ENCODE peak calls at places on chromosome 1, in seven cellular contexts. Y is K562; C is BE2C; W is left ventricle myocardium inferior; M is IMR-90; F is uterus; X is effector memory CD4-positive, alpha-beta T cell. P is an unnamed sample. For H3K27me3, the result is how much of the 10 kb centered on the place peaks cover.

GRCh38 chr1:14598007-14598497 is 433 bp upstream of the KAZN start:
- DNase-seq in W (no peak), C (peak), M (no peak), X (no peak), Y (no peak), F (no peak), P (no peak)

GRCh38 chr1:2021550-2021949 is 2.4 kb downstream of the GABRD start:
- DNase-seq in F (no peak), C (no peak), Y (no peak), M (no peak), W (no peak), X (no peak), P (no peak)

GRCh38 chr1:219430419-219430818 is 182.5 kb downstream of the ZC3H11B start:
- DNase-seq in M (no peak), F (no peak), X (no peak), C (no peak), Y (no peak), W (no peak), P (no peak)

GRCh38 chr1:237041461-237041794 is 556 bp upstream of the RYR2 start:
- DNase-seq in W (no peak), Y (no peak), M (no peak), F (no peak), X (no peak), C (no peak), P (no peak)

GRCh38 chr1:55970711-55971110 is 608.7 kb downstream of the PLPP3 start:
- DNase-seq in W (no peak), X (no peak), C (no peak), F (no peak), Y (no peak), M (peak), P (no peak)

GRCh38 chr1:94418664-94419655 is 771 bp downstream of the ABCD3 start:
- DNase-seq in M (peak), X (no peak), Y (peak), F (peak), W (peak), C (peak), P (peak)

GRCh38 chr1:85200367-85200869 is 398 bp downstream of the SYDE2 start:
- DNase-seq in M (no peak), X (peak), Y (peak), F (peak), C (peak), W (no peak), P (peak)

GRCh38 chr1:64965239-64966157 is 851 bp downstream of the JAK1 start:
- DNase-seq in M (peak), X (peak), F (peak), C (peak), Y (peak), W (peak), P (peak)

GRCh38 chr1:70146488-70146887 is 58.9 kb downstream of the LRRC40 start:
- DNase-seq in W (no peak), M (peak), F (no peak), Y (no peak), C (no peak), X (no peak), P (no peak)

GRCh38 chr1:227889863-227890405 is 57.8 kb downstream of the WNT9A start:
- DNase-seq in C (no peak), Y (no peak), W (no peak), X (no peak), F (no peak), M (no peak), P (peak)

GRCh38 chr1:46653405-46653853 is 14.7 kb downstream of the ATPAF1 start:
- DNase-seq in F (no peak), W (no peak), M (peak), C (no peak), Y (no peak), X (no peak), P (no peak)

GRCh38 chr1:153100241-153100640 is 5.9 kb upstream of the SPRR2E start:
- DNase-seq in Y (no peak), M (peak), F (no peak), X (no peak), C (no peak), W (no peak), P (no peak)

GRCh38 chr1:6440198-6441126 is 15.9 kb downstream of the ESPN start:
- DNase-seq in C (peak), Y (peak), F (no peak), W (no peak), M (peak), X (peak), P (peak)
- H3K27me3 ChIP-seq in C (under half), Y (under half), F (under half), W (half or more), M (under half), X (under half), P (half or more)

GRCh38 chr1:235105051-235106043 is 23.3 kb downstream of the TOMM20 start:
- DNase-seq in Y (peak), C (no peak), X (no peak), F (no peak), W (no peak), M (peak), P (no peak)
- H3K27me3 ChIP-seq in Y (under half), C (under half), X (under half), F (under half), W (under half), M (under half), P (under half)

DNA sequence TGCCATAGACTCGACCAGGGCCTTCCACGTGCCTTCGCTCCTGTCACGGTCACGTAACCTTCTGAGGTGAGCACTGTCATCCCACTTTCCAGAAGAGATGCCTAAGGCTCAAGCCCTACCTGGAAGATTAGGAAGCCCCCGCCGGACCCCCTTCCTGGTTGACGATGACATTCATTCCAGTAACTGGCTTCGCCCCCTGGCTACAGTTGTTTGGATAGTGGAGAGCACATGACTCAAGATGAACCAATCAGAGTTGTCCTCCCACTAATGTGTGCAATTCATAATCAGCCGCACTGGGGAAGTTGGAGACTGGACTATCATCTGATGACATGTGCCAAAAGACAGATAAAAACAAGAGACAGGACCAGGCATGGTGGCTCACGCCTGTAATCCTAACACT is 104.0 kb upstream of the GJB5 start:
- DNase-seq in C (no peak), Y (peak), W (no peak), M (no peak), F (no peak), X (no peak), P (no peak)
- H3K27me3 ChIP-seq in C (under half), Y (under half), W (half or more), M (under half), F (under half), X (under half), P (half or more)

GRCh38 chr1:205570173-205570501 is 61.7 kb downstream of the ELK4 start:
- DNase-seq in M (no peak), Y (no peak), W (no peak), F (no peak), C (no peak), X (no peak), P (no peak)
- H3K27me3 ChIP-seq in M (half or more), Y (under half), W (half or more), F (under half), C (half or more), X (under half), P (under half)

DNA sequence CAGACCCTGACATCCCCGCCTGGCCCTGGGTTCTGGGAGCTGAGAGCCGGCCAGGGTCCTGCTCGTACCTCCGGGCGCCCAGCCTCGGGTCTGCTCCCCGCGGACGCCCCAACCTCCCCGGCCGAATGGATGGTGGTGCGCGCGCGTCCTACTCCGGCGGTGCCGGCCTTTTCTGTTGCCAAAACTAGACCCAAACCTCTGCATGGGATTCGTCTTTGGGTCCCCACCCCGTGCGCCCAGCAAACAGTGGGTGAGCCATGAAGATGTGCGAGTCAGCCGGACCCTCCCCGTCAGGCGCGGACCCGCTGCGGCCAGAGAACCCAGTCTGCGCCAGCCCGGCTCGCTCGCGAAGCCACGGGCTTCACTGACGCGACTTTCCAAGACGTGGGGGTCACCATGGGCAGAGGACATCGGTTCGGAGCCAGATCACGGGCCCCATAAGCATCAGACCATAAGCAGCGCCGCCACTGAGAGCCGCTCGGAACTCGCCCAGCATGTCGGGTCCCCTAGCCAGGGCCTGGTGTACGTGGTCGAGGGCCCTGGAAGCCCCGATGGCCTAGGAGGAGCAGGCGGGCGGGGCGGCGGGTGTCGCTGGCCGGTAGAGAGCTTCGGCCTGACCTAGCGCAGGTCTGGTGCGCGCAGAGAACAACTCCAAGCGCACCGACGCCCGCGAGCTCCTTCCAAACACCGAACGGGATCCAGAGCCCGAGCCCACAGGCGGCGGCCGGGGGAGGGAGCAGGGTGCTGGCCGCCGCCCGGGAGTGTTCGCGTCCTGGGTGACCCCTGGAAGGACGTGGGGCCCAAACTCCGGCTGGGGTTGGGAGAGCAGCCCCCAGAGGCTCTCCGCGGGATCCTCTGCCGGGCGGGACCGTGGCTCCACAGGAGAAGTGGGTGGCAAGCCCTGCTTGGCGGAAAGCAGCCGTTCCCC is 1.0 kb upstream of the TP73 start:
- DNase-seq in M (no peak), C (no peak), X (no peak), F (no peak), Y (peak), W (no peak), P (no peak)
- H3K27me3 ChIP-seq in M (half or more), C (under half), X (under half), F (under half), Y (under half), W (half or more), P (half or more)

GRCh38 chr1:12067900-12068821 is 5.1 kb downstream of the TNFRSF8 start:
- DNase-seq in Y (peak), W (no peak), F (no peak), C (no peak), M (peak), X (no peak), P (no peak)
- H3K27me3 ChIP-seq in Y (under half), W (half or more), F (under half), C (under half), M (under half), X (under half), P (under half)

DNA sequence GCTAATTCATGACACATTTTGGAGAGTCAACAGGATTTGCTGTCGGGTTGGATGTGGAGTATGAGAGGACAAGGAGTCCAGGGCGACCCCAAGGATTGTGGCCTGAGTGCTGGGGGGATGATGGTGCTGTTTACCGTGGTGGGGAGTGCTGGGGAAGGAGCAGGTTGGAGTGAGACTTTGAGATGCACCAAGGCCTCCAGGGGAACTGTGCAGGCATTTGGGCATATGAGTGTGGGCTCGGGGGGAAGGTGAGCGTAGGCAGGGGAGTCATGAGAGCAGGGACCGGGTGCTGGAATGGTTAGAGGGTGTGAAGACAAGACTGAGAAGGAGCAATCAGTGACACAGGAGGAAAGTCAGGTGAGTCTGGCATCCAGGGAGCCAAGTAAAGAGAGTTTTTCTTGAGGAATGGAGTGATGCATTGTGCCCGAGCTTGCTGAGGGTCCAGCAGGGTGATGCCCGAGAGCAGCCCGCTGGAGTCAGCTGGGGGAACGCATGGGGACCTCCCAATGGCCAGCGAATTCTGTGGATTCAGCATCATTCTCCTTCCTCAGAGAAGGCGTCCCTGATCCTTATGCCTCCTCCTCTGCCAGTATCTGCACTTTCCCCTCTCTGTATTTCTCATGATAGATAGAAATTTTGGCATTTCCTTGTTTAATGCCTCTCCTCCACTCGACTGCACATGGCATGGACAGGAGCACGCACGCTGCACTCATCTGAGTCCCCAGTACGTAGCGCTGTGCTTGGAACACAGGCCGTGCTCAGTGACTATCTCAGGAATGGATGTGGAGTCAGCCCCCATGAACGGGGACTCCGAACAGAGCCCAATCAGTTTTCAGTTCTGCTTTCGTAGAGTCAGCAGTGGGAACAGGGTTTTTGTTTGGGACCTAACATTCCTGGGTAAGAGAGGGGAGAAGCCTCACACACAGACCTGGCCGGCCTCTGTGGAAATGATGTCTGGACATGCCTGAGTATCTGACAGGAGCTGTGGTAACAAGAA is 52.1 kb upstream of the ETV3 start:
- DNase-seq in C (no peak), M (no peak), X (no peak), W (no peak), Y (no peak), F (no peak), P (no peak)
- H3K27me3 ChIP-seq in C (under half), M (half or more), X (under half), W (half or more), Y (under half), F (under half), P (under half)

P was measured in left lung.